ENCODE peak calls at places on chromosomes 5 and 9, in nine cellular contexts. V is transverse colon, M is fibroblast of lung, B is mesothelial cell of epicardium, L is tibial artery, C is GM12878, J is B cell, I is RWPE1, W is PC-9. U is an unnamed sample.

GRCh38 chr5:23105021-23105420 is 251.9 kb upstream of the CDH12 start:
- DNase-seq in V (no peak), W (no peak), I (no peak), B (no peak), M (no peak), L (no peak), C (no peak), J (no peak), U (no peak)

GRCh38 chr5:173514666-173515065 is 101.8 kb downstream of the BOD1 start:
- DNase-seq in V (no peak), B (no peak), W (no peak), C (no peak), L (no peak), I (no peak), M (no peak), J (no peak), U (no peak)

GRCh38 chr9:124511891-124512805 is 4.9 kb upstream of the NR5A1 start:
- DNase-seq in W (no peak), J (peak; percentile 21), M (no peak), I (no peak), L (no peak), C (no peak), V (no peak), B (no peak), U (no peak)

GRCh38 chr5:33774323-33774722 is 117.5 kb downstream of the ADAMTS12 start:
- DNase-seq in L (no peak), B (no peak), V (no peak), I (no peak), W (no peak), C (no peak), M (peak; percentile 78), J (no peak), U (no peak)

GRCh38 chr5:26872337-26872736 is 166.0 kb downstream of the CDH9 start:
- DNase-seq in V (no peak), L (no peak), J (no peak), B (no peak), W (no peak), M (no peak), I (peak; percentile 4), C (no peak), U (no peak)

GRCh38 chr5:137252513-137252912 is 246.6 kb downstream of the SPOCK1 start:
- DNase-seq in W (no peak), M (no peak), B (no peak), L (no peak), C (no peak), J (no peak), V (no peak), I (no peak), U (no peak)

GRCh38 chr9:109910616-109911568 is 130.9 kb downstream of the PALM2AKAP2 start:
- DNase-seq in V (peak; percentile 60), C (no peak), J (no peak), B (no peak), L (no peak), M (peak; percentile 76), I (peak; percentile 69), W (no peak), U (no peak)

GRCh38 chr5:168951341-168951740 is 349.6 kb downstream of the SLIT3 start:
- DNase-seq in V (no peak), I (no peak), W (no peak), J (no peak), B (no peak), M (peak; percentile 20), L (no peak), C (no peak), U (no peak)

GRCh38 chr9:133539434-133539833 is 4.9 kb downstream of the ADAMTSL2 start:
- DNase-seq in V (peak; percentile 54), W (no peak), I (no peak), B (no peak), C (no peak), L (no peak), M (no peak), J (peak; percentile 45), U (no peak)

GRCh38 chr9:115225459-115226116 is 107.6 kb upstream of the TNC start:
- DNase-seq in W (no peak), L (no peak), C (no peak), I (no peak), J (no peak), V (no peak), M (no peak), B (no peak), U (no peak)

GRCh38 chr9:137411670-137412380 is 11.1 kb downstream of the EXD3 start:
- DNase-seq in B (no peak), I (peak; percentile 97), L (peak; percentile 89), M (peak; percentile 85), J (no peak), C (peak; percentile 43), V (peak; percentile 73), W (peak; percentile 93), U (peak; percentile 82)

GRCh38 chr9:105063665-105064247 is 135.8 kb upstream of the ABCA1 start:
- DNase-seq in I (peak; percentile 68), C (no peak), L (peak; percentile 68), W (peak; percentile 19), J (no peak), M (peak; percentile 82), B (no peak), V (peak; percentile 18), U (no peak)

GRCh38 chr9:117073539-117074336 is 341.1 kb downstream of the ASTN2 start:
- DNase-seq in L (no peak), C (no peak), W (peak; percentile 25), J (no peak), I (peak; percentile 57), B (no peak), M (no peak), V (no peak), U (peak; percentile 39)

GRCh38 chr9:130288393-130288792 is 22.8 kb downstream of the HMCN2 start:
- DNase-seq in J (no peak), I (no peak), C (no peak), B (no peak), L (no peak), W (no peak), M (no peak), V (no peak), U (no peak)

GRCh38 chr5:79834420-79835219 is 145.0 kb downstream of the CMYA5 start:
- DNase-seq in M (no peak), C (no peak), B (no peak), W (no peak), L (no peak), J (no peak), I (no peak), V (no peak), U (no peak)

GRCh38 chr5:145084834-145085233 is 750.3 kb downstream of the PRELID2 start:
- DNase-seq in W (no peak), L (no peak), J (no peak), M (no peak), B (no peak), V (no peak), C (no peak), I (no peak), U (no peak)

GRCh38 chr9:69027355-69028097 is 8.0 kb upstream of the FXN start:
- DNase-seq in W (peak; percentile 21), I (peak; percentile 60), C (peak; percentile 51), J (peak; percentile 50), L (no peak), V (peak; percentile 22), M (peak; percentile 48), B (no peak), U (peak; percentile 66)

GRCh38 chr5:124456244-124456643 is 290.2 kb downstream of the ZNF608 start:
- DNase-seq in J (no peak), M (peak; percentile 48), V (no peak), B (no peak), L (no peak), C (no peak), I (no peak), W (no peak), U (no peak)

GRCh38 chr5:168701641-168702040 is 122.5 kb upstream of the PANK3 start:
- DNase-seq in V (no peak), B (no peak), L (no peak), J (no peak), I (no peak), C (no peak), W (no peak), M (no peak), U (no peak)

GRCh38 chr9:106207298-106207697 is 513.0 kb downstream of the TMEM38B start:
- DNase-seq in M (no peak), B (no peak), C (no peak), J (no peak), I (no peak), W (no peak), V (no peak), L (no peak), U (no peak)

GRCh38 chr9:72271617-72272478 is 93.2 kb downstream of the ZFAND5 start:
- DNase-seq in W (no peak), J (peak; percentile 58), C (no peak), V (peak; percentile 47), B (no peak), I (peak; percentile 80), L (no peak), M (peak; percentile 68), U (peak; percentile 71)

GRCh38 chr5:179316111-179316551 is 29.1 kb downstream of the ADAMTS2 start:
- DNase-seq in M (no peak), C (no peak), B (no peak), I (no peak), L (peak; percentile 61), V (no peak), J (no peak), W (no peak), U (no peak)

GRCh38 chr9:38662763-38663593 is 42.6 kb upstream of the ANKRD18A start:
- DNase-seq in J (no peak), V (no peak), I (no peak), B (peak; percentile 37), W (no peak), C (no peak), M (peak; percentile 46), L (no peak), U (no peak)
- TF ChIP-seq CTCF in J (no peak), V (no peak), I (peak; percentile 50), B (no peak), W (no peak), C (no peak), M (peak; percentile 55), L (no peak), U (peak; percentile 4)

DNA sequence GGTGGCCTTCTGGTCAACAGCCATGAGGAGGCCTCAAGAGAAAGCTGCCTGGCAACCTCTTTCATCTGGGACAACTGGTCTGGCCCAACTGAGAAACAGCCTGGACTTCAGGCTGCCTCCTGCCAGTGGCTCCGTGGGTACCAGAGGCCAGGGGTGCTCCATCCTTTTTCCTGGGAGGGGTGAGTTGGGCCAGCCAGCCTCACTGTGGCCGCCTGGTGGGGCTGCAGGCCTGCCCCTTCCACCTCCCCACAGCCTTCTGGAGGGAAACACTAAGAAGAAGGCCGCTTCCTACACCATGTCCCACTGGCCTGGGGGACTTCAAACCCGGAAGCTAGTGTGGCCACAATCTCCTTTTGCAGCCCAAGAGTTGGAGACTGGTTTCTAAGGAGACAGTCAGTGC is 13.8 kb upstream of the NKD2 start:
- DNase-seq in J (no peak), M (no peak), C (no peak), I (no peak), W (no peak), V (no peak), L (no peak), B (no peak), U (no peak)
- TF ChIP-seq CTCF in J (no peak), M (no peak), C (peak; percentile 13), I (no peak), W (no peak), V (no peak), L (no peak), B (no peak), U (peak; percentile 9)

GRCh38 chr5:120327180-120327579 is 136.9 kb upstream of the PRR16 start:
- DNase-seq in C (no peak), B (no peak), L (no peak), J (no peak), V (no peak), I (no peak), W (no peak), M (peak; percentile 51), U (no peak)
- TF ChIP-seq CTCF in C (no peak), B (no peak), L (no peak), J (no peak), V (no peak), I (peak; percentile 17), W (no peak), M (peak; percentile 25), U (no peak)

GRCh38 chr5:3604501-3604900 is 8.9 kb downstream of the IRX1 start:
- DNase-seq in M (no peak), I (no peak), L (no peak), W (no peak), C (no peak), B (no peak), V (no peak), J (no peak), U (no peak)
- TF ChIP-seq CTCF in M (no peak), I (no peak), L (no peak), W (no peak), C (no peak), B (no peak), V (no peak), J (no peak), U (no peak)